ENCODE peak calls at places on chromosomes 11 and 22, in eight cellular contexts. One of them, this sample, is unnamed.

GRCh38 chr11:69654660-69655478 is 13.9 kb downstream of the CCND1 start:
- DNase-seq in cardiac muscle cell: no peak
- DNase-seq in pancreas: no peak
- DNase-seq in astrocyte of the spinal cord: no peak
- DNase-seq in A673: peak; percentile 82
- DNase-seq in K562: no peak
- DNase-seq in sigmoid colon: peak; percentile 57
- DNase-seq in bronchial epithelial cell: peak; percentile 61
- DNase-seq in this sample: no peak

GRCh38 chr11:32893091-32893946 is 708 bp downstream of the QSER1 start:
- DNase-seq in cardiac muscle cell: peak; percentile 50
- DNase-seq in pancreas: peak; percentile 46
- DNase-seq in astrocyte of the spinal cord: peak; percentile 45
- DNase-seq in A673: peak; percentile 86
- DNase-seq in K562: peak; percentile 72
- DNase-seq in sigmoid colon: peak; percentile 68
- DNase-seq in bronchial epithelial cell: no peak
- DNase-seq in this sample: peak; percentile 57

GRCh38 chr11:13329670-13330401 is 52.2 kb downstream of the BMAL1 start:
- DNase-seq in cardiac muscle cell: no peak
- DNase-seq in pancreas: no peak
- DNase-seq in astrocyte of the spinal cord: no peak
- DNase-seq in A673: no peak
- DNase-seq in K562: no peak
- DNase-seq in sigmoid colon: no peak
- DNase-seq in bronchial epithelial cell: peak; percentile 72
- DNase-seq in this sample: no peak

GRCh38 chr11:41461057-41461681 is 1.7 kb upstream of the LRRC4C start:
- DNase-seq in cardiac muscle cell: peak; percentile 11
- DNase-seq in pancreas: no peak
- DNase-seq in astrocyte of the spinal cord: peak; percentile 17
- DNase-seq in A673: peak; percentile 40
- DNase-seq in K562: peak; percentile 13
- DNase-seq in sigmoid colon: no peak
- DNase-seq in bronchial epithelial cell: peak; percentile 29
- DNase-seq in this sample: no peak

GRCh38 chr11:69241075-69241740 is 52.7 kb upstream of the MYEOV start:
- DNase-seq in cardiac muscle cell: no peak
- DNase-seq in pancreas: no peak
- DNase-seq in astrocyte of the spinal cord: no peak
- DNase-seq in A673: no peak
- DNase-seq in K562: no peak
- DNase-seq in sigmoid colon: peak; percentile 26
- DNase-seq in bronchial epithelial cell: no peak
- DNase-seq in this sample: no peak

GRCh38 chr22:43234299-43234988 is 47.5 kb upstream of the TTLL12 start:
- DNase-seq in cardiac muscle cell: no peak
- DNase-seq in pancreas: no peak
- DNase-seq in astrocyte of the spinal cord: no peak
- DNase-seq in A673: no peak
- DNase-seq in K562: no peak
- DNase-seq in sigmoid colon: no peak
- DNase-seq in bronchial epithelial cell: no peak
- DNase-seq in this sample: no peak

GRCh38 chr11:79950741-79951140 is 509.9 kb upstream of the TENM4 start:
- DNase-seq in cardiac muscle cell: no peak
- DNase-seq in pancreas: no peak
- DNase-seq in astrocyte of the spinal cord: no peak
- DNase-seq in A673: no peak
- DNase-seq in K562: no peak
- DNase-seq in sigmoid colon: no peak
- DNase-seq in bronchial epithelial cell: no peak
- DNase-seq in this sample: no peak

GRCh38 chr11:75820636-75821035 is 5.6 kb downstream of the UVRAG start:
- DNase-seq in cardiac muscle cell: peak; percentile 37
- DNase-seq in pancreas: no peak
- DNase-seq in astrocyte of the spinal cord: peak; percentile 12
- DNase-seq in A673: no peak
- DNase-seq in K562: no peak
- DNase-seq in sigmoid colon: no peak
- DNase-seq in bronchial epithelial cell: peak; percentile 70
- DNase-seq in this sample: no peak

GRCh38 chr11:95304777-95305176 is 73.8 kb upstream of the SESN3 start:
- DNase-seq in cardiac muscle cell: no peak
- DNase-seq in pancreas: no peak
- DNase-seq in astrocyte of the spinal cord: no peak
- DNase-seq in A673: no peak
- DNase-seq in K562: no peak
- DNase-seq in sigmoid colon: no peak
- DNase-seq in bronchial epithelial cell: no peak
- DNase-seq in this sample: no peak

GRCh38 chr11:27317751-27318150 is 45.3 kb downstream of the CCDC34 start:
- DNase-seq in cardiac muscle cell: peak; percentile 40
- DNase-seq in pancreas: no peak
- DNase-seq in astrocyte of the spinal cord: peak; percentile 67
- DNase-seq in A673: peak; percentile 81
- DNase-seq in K562: peak; percentile 14
- DNase-seq in sigmoid colon: no peak
- DNase-seq in bronchial epithelial cell: peak; percentile 67
- DNase-seq in this sample: no peak

GRCh38 chr11:30322826-30323710 is at the start of gene ARL14EP:
- DNase-seq in cardiac muscle cell: peak; percentile 99
- DNase-seq in pancreas: peak; percentile 90
- DNase-seq in astrocyte of the spinal cord: peak; percentile 99
- DNase-seq in A673: peak; percentile 100
- DNase-seq in K562: peak; percentile 84
- DNase-seq in sigmoid colon: peak; percentile 95
- DNase-seq in bronchial epithelial cell: peak; percentile 83
- DNase-seq in this sample: peak; percentile 81

GRCh38 chr22:20469110-20469855 is 26.3 kb downstream of the KLHL22 start:
- DNase-seq in cardiac muscle cell: no peak
- DNase-seq in pancreas: no peak
- DNase-seq in astrocyte of the spinal cord: no peak
- DNase-seq in A673: no peak
- DNase-seq in K562: peak; percentile 71
- DNase-seq in sigmoid colon: no peak
- DNase-seq in bronchial epithelial cell: no peak
- DNase-seq in this sample: no peak

GRCh38 chr11:76707293-76707825 is 36.8 kb upstream of the LRRC32 start:
- DNase-seq in cardiac muscle cell: no peak
- DNase-seq in pancreas: no peak
- DNase-seq in astrocyte of the spinal cord: no peak
- DNase-seq in A673: no peak
- DNase-seq in K562: no peak
- DNase-seq in sigmoid colon: no peak
- DNase-seq in bronchial epithelial cell: no peak
- DNase-seq in this sample: no peak

GRCh38 chr11:134560066-134560465 is 148.0 kb upstream of the B3GAT1 start:
- DNase-seq in cardiac muscle cell: no peak
- DNase-seq in pancreas: no peak
- DNase-seq in astrocyte of the spinal cord: no peak
- DNase-seq in A673: no peak
- DNase-seq in K562: no peak
- DNase-seq in sigmoid colon: peak; percentile 48
- DNase-seq in bronchial epithelial cell: no peak
- DNase-seq in this sample: peak; percentile 10

GRCh38 chr22:19291580-19292261 is at the start of gene CLTCL1:
- DNase-seq in cardiac muscle cell: peak; percentile 85
- DNase-seq in pancreas: peak; percentile 77
- DNase-seq in astrocyte of the spinal cord: peak; percentile 76
- DNase-seq in A673: peak; percentile 80
- DNase-seq in K562: peak; percentile 100
- DNase-seq in sigmoid colon: peak; percentile 90
- DNase-seq in bronchial epithelial cell: peak; percentile 18
- DNase-seq in this sample: peak; percentile 57

GRCh38 chr11:34633990-34634725 is 13.3 kb downstream of the EHF start:
- DNase-seq in cardiac muscle cell: peak; percentile 58
- DNase-seq in pancreas: no peak
- DNase-seq in astrocyte of the spinal cord: no peak
- DNase-seq in A673: no peak
- DNase-seq in K562: no peak
- DNase-seq in sigmoid colon: no peak
- DNase-seq in bronchial epithelial cell: peak; percentile 84
- DNase-seq in this sample: no peak

GRCh38 chr11:116114198-116114651 is 610.0 kb upstream of the CADM1 start:
- DNase-seq in cardiac muscle cell: no peak
- DNase-seq in pancreas: no peak
- DNase-seq in astrocyte of the spinal cord: no peak
- DNase-seq in A673: no peak
- DNase-seq in K562: no peak
- DNase-seq in sigmoid colon: no peak
- DNase-seq in bronchial epithelial cell: no peak
- DNase-seq in this sample: no peak

GRCh38 chr11:100740440-100740839 is 53.4 kb downstream of the ARHGAP42 start:
- DNase-seq in cardiac muscle cell: peak; percentile 81
- DNase-seq in pancreas: no peak
- DNase-seq in astrocyte of the spinal cord: peak; percentile 53
- DNase-seq in A673: no peak
- DNase-seq in K562: no peak
- DNase-seq in sigmoid colon: no peak
- DNase-seq in bronchial epithelial cell: no peak
- DNase-seq in this sample: no peak

GRCh38 chr22:48258841-48259240 is 1496.4 kb downstream of the TBC1D22A start:
- DNase-seq in cardiac muscle cell: no peak
- DNase-seq in pancreas: no peak
- DNase-seq in astrocyte of the spinal cord: no peak
- DNase-seq in A673: no peak
- DNase-seq in K562: no peak
- DNase-seq in sigmoid colon: no peak
- DNase-seq in bronchial epithelial cell: no peak
- DNase-seq in this sample: no peak

GRCh38 chr11:82586581-82586980 is 147.1 kb downstream of the FAM181B start:
- DNase-seq in cardiac muscle cell: no peak
- DNase-seq in pancreas: no peak
- DNase-seq in astrocyte of the spinal cord: no peak
- DNase-seq in A673: no peak
- DNase-seq in K562: no peak
- DNase-seq in sigmoid colon: no peak
- DNase-seq in bronchial epithelial cell: no peak
- DNase-seq in this sample: no peak

GRCh38 chr11:104164028-104164520 is at the start of gene PDGFD:
- DNase-seq in cardiac muscle cell: peak; percentile 89
- DNase-seq in pancreas: peak; percentile 79
- DNase-seq in astrocyte of the spinal cord: peak; percentile 59
- DNase-seq in A673: peak; percentile 73
- DNase-seq in K562: no peak
- DNase-seq in sigmoid colon: peak; percentile 72
- DNase-seq in bronchial epithelial cell: peak; percentile 44
- DNase-seq in this sample: peak; percentile 68
- TF ChIP-seq CTCF in cardiac muscle cell: peak; percentile 60
- TF ChIP-seq CTCF in pancreas: peak; percentile 23
- TF ChIP-seq CTCF in astrocyte of the spinal cord: peak; percentile 47
- TF ChIP-seq CTCF in A673: peak; percentile 50
- TF ChIP-seq CTCF in K562: no peak
- TF ChIP-seq CTCF in sigmoid colon: no peak
- TF ChIP-seq CTCF in bronchial epithelial cell: peak; percentile 33
- TF ChIP-seq CTCF in this sample: peak; percentile 50

DNA sequence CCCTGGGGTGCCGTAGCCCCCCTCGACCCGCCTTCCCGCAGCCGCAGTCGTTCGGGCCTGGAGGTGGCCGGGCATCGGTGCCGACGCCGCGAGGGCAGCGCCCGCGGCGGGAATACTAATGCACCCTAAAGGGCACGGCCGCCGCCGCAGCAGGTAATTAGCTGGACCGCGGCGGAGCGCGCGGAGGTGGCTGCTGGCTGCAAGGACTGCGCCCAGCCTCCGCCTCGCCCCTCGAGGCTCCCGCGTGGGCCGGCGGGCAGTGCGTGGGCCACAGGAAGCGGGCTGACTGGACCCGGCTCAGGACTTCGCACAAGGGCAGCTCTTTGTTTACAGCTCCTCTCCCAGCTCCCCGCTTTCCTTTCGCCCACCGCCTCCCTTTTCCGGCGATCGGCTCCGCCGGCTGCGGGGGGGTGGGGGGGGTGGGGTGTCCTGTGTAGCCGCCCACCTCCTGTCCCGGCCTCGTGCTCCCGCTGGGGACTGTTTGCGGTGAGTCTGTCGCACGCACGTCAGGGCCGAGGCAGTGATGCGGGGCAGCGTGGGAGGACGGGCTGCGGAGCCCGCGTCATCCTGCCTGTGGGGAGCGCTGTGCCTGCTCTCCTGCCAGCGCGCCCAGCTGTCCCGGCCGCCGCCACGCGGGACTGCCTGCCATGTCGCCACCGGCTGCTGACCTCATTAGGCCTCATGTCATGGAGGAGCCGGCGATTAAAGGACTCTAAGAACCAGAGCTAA is 53.2 kb downstream of the GRIK4 start:
- DNase-seq in cardiac muscle cell: peak; percentile 56
- DNase-seq in pancreas: no peak
- DNase-seq in astrocyte of the spinal cord: peak; percentile 25
- DNase-seq in A673: peak; percentile 26
- DNase-seq in K562: peak; percentile 35
- DNase-seq in sigmoid colon: no peak
- DNase-seq in bronchial epithelial cell: peak; percentile 15
- DNase-seq in this sample: peak; percentile 34
- TF ChIP-seq CTCF in cardiac muscle cell: peak; percentile 16
- TF ChIP-seq CTCF in pancreas: no peak
- TF ChIP-seq CTCF in astrocyte of the spinal cord: peak; percentile 35
- TF ChIP-seq CTCF in A673: peak; percentile 35
- TF ChIP-seq CTCF in K562: peak; percentile 27
- TF ChIP-seq CTCF in sigmoid colon: no peak
- TF ChIP-seq CTCF in bronchial epithelial cell: peak; percentile 37
- TF ChIP-seq CTCF in this sample: no peak

DNA sequence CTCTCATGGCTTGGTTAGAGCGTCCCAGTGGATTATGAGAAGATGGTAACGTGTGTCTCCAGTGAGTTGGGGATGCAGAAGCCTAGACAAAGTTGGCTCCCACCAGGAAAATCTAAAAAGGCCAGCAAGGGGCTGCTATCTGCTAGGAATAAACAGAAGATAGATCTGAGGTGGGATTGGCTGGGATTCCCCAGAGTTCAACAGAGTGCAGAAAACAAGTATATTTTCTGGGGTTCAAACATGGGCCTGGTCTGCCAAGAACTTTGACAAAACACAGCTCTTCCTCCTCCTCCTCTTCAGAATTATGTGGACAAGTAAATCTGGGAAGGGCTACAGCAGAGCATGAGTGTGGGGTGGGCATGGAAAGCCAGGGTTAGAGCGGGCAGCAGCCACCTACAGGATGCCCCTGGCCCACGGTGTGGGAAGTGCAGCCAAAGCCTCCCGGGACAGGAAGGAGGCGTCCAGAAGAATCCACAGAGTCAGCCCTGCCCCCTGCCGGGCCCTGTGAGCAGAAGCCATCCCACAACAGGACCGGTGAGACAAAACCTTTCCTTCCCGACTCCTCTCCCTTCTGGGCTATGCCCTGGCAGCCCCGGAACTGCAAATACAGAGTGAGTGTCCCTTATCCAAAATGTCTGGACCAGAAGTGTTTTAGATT is 67.1 kb downstream of the CD82 start:
- DNase-seq in cardiac muscle cell: peak; percentile 48
- DNase-seq in pancreas: no peak
- DNase-seq in astrocyte of the spinal cord: no peak
- DNase-seq in A673: peak; percentile 68
- DNase-seq in K562: peak; percentile 64
- DNase-seq in sigmoid colon: peak; percentile 74
- DNase-seq in bronchial epithelial cell: peak; percentile 21
- DNase-seq in this sample: no peak
- TF ChIP-seq CTCF in cardiac muscle cell: peak; percentile 56
- TF ChIP-seq CTCF in pancreas: no peak
- TF ChIP-seq CTCF in astrocyte of the spinal cord: peak; percentile 47
- TF ChIP-seq CTCF in A673: peak; percentile 62
- TF ChIP-seq CTCF in K562: peak; percentile 83
- TF ChIP-seq CTCF in sigmoid colon: peak; percentile 26
- TF ChIP-seq CTCF in bronchial epithelial cell: peak; percentile 65
- TF ChIP-seq CTCF in this sample: no peak

GRCh38 chr11:3841426-3842304 is 906 bp upstream of the RHOG start:
- DNase-seq in cardiac muscle cell: peak; percentile 91
- DNase-seq in pancreas: peak; percentile 76
- DNase-seq in astrocyte of the spinal cord: peak; percentile 89
- DNase-seq in A673: peak; percentile 84
- DNase-seq in K562: peak; percentile 79
- DNase-seq in sigmoid colon: peak; percentile 92
- DNase-seq in bronchial epithelial cell: peak; percentile 67
- DNase-seq in this sample: peak; percentile 89
- TF ChIP-seq CTCF in cardiac muscle cell: peak; percentile 81
- TF ChIP-seq CTCF in pancreas: peak; percentile 49
- TF ChIP-seq CTCF in astrocyte of the spinal cord: peak; percentile 92
- TF ChIP-seq CTCF in A673: peak; percentile 80
- TF ChIP-seq CTCF in K562: peak; percentile 95
- TF ChIP-seq CTCF in sigmoid colon: peak; percentile 58
- TF ChIP-seq CTCF in bronchial epithelial cell: peak; percentile 95
- TF ChIP-seq CTCF in this sample: peak; percentile 77